ENCODE peak calls at places on chromosomes 12 and 14, in ten cellular contexts. V is lower leg skin; T is KBM-7; B is HFF-Myc; K is activated naive CD4-positive, alpha-beta T cell treated with anti-CD3 and anti-CD28 coated beads, Interleukin-2, amount 10 ng/mL, durations not matched to agents 7 days and 5 days; F is Daoy; Q is EL; I is osteoblast; U is endothelial cell; A is activated T-helper 1 cell treated with anti-CD3 and anti-CD28 coated beads, Interleukin-2, amount 50 U/mL, for 16 hours. H is an unnamed sample.

GRCh38 chr12:26461799-26462198 is 266.4 kb downstream of the SSPN start:
- DNase-seq in V (no peak), T (no peak), B (no peak), K (no peak), F (no peak), Q (no peak), I (no peak), U (no peak), A (no peak), H (no peak)

GRCh38 chr14:30496852-30497251 is 62.1 kb upstream of the G2E3 start:
- DNase-seq in V (no peak), T (no peak), B (no peak), K (no peak), F (no peak), Q (no peak), I (no peak), U (no peak), A (no peak), H (no peak)

GRCh38 chr12:23423796-23424195 is 525.7 kb downstream of the SOX5 start:
- DNase-seq in V (no peak), T (no peak), B (no peak), K (no peak), F (no peak), Q (no peak), I (no peak), U (no peak), A (no peak), H (no peak)

GRCh38 chr12:131138638-131139362 is 185.1 kb downstream of the ADGRD1 start:
- DNase-seq in V (no peak), T (no peak), B (no peak), K (no peak), F (no peak), Q (no peak), I (peak), U (no peak), A (no peak), H (no peak)

GRCh38 chr12:55707841-55708694 is at the start of gene ITGA7:
- DNase-seq in V (no peak), T (peak), B (no peak), K (peak), F (peak), Q (peak), I (peak), U (peak), A (peak), H (peak)

GRCh38 chr14:24699052-24699451 is 65.1 kb upstream of the GZMB start:
- DNase-seq in V (no peak), T (peak), B (no peak), K (no peak), F (no peak), Q (no peak), I (no peak), U (no peak), A (no peak), H (no peak)

GRCh38 chr12:26434299-26434915 is 239.0 kb downstream of the SSPN start:
- DNase-seq in V (peak), T (peak), B (peak), K (peak), F (peak), Q (peak), I (peak), U (peak), A (no peak), H (no peak)

GRCh38 chr12:82047480-82047879 is 288.3 kb upstream of the PPFIA2 start:
- DNase-seq in V (peak), T (no peak), B (no peak), K (no peak), F (no peak), Q (no peak), I (no peak), U (no peak), A (no peak), H (no peak)

GRCh38 chr12:54384591-54385041 is at the start of gene ZNF385A:
- DNase-seq in V (no peak), T (peak), B (no peak), K (no peak), F (no peak), Q (no peak), I (peak), U (no peak), A (no peak), H (no peak)

GRCh38 chr12:106288510-106289195 is 13.9 kb upstream of the TCP11L2 start:
- DNase-seq in V (peak), T (no peak), B (peak), K (no peak), F (peak), Q (peak), I (no peak), U (no peak), A (peak), H (no peak)

GRCh38 chr14:61197416-61197815 is 83.7 kb downstream of the TMEM30B start:
- DNase-seq in V (no peak), T (no peak), B (no peak), K (no peak), F (no peak), Q (no peak), I (no peak), U (no peak), A (no peak), H (no peak)

GRCh38 chr14:90621205-90621600 is 195.0 kb downstream of the TTC7B start:
- DNase-seq in V (no peak), T (no peak), B (no peak), K (no peak), F (no peak), Q (no peak), I (no peak), U (no peak), A (no peak), H (no peak)

GRCh38 chr14:104110491-104111209 is 25.1 kb downstream of the ASPG start:
- DNase-seq in V (no peak), T (no peak), B (no peak), K (peak), F (no peak), Q (no peak), I (peak), U (no peak), A (no peak), H (peak)

GRCh38 chr14:87712386-87713113 is 280.4 kb downstream of the GALC start:
- DNase-seq in V (no peak), T (no peak), B (no peak), K (no peak), F (peak), Q (no peak), I (no peak), U (no peak), A (no peak), H (no peak)

GRCh38 chr12:124833693-124834122 is 30.0 kb downstream of the SCARB1 start:
- DNase-seq in V (peak), T (no peak), B (no peak), K (no peak), F (no peak), Q (no peak), I (peak), U (no peak), A (no peak), H (no peak)

GRCh38 chr12:116360579-116361403 is 83.3 kb upstream of the MED13L start:
- DNase-seq in V (no peak), T (peak), B (no peak), K (peak), F (no peak), Q (no peak), I (no peak), U (no peak), A (no peak), H (no peak)

GRCh38 chr12:14893471-14894250 is 8.0 kb upstream of the MGP start:
- DNase-seq in V (peak), T (no peak), B (no peak), K (no peak), F (no peak), Q (no peak), I (no peak), U (no peak), A (no peak), H (no peak)

GRCh38 chr14:96136361-96136760 is 68.3 kb upstream of the BDKRB2 start:
- DNase-seq in V (no peak), T (no peak), B (peak), K (no peak), F (peak), Q (peak), I (peak), U (no peak), A (no peak), H (no peak)

GRCh38 chr14:105589161-105589925 is 63.0 kb downstream of the TMEM121 start:
- DNase-seq in V (no peak), T (no peak), B (no peak), K (no peak), F (no peak), Q (no peak), I (no peak), U (no peak), A (no peak), H (no peak)

GRCh38 chr14:85528080-85528881 is 1.7 kb upstream of the FLRT2 start:
- DNase-seq in V (peak), T (no peak), B (peak), K (no peak), F (peak), Q (peak), I (peak), U (peak), A (no peak), H (no peak)

GRCh38 chr12:64232201-64232600 is 10.1 kb upstream of the KICS2 start:
- DNase-seq in V (no peak), T (no peak), B (no peak), K (no peak), F (no peak), Q (no peak), I (peak), U (no peak), A (no peak), H (no peak)

GRCh38 chr14:64438181-64438839 is 27.0 kb upstream of the AKAP5 start:
- DNase-seq in V (no peak), T (no peak), B (peak), K (no peak), F (peak), Q (peak), I (peak), U (no peak), A (no peak), H (no peak)

GRCh38 chr12:111643428-111643826 is 42.3 kb downstream of the BRAP start:
- DNase-seq in V (no peak), T (no peak), B (no peak), K (no peak), F (no peak), Q (peak), I (peak), U (no peak), A (no peak), H (no peak)

GRCh38 chr12:49730568-49731101 is 10.7 kb upstream of the TMBIM6 start:
- DNase-seq in V (no peak), T (no peak), B (no peak), K (no peak), F (no peak), Q (no peak), I (no peak), U (no peak), A (no peak), H (no peak)

GRCh38 chr12:91980345-91980744 is 165.3 kb downstream of the BTG1 start:
- DNase-seq in V (no peak), T (no peak), B (no peak), K (no peak), F (no peak), Q (no peak), I (no peak), U (no peak), A (no peak), H (no peak)

GRCh38 chr12:14214495-14214894 is 151.0 kb upstream of the ATF7IP start:
- DNase-seq in V (no peak), T (no peak), B (no peak), K (no peak), F (no peak), Q (no peak), I (no peak), U (no peak), A (no peak), H (no peak)

GRCh38 chr12:41034686-41035085 is 153.4 kb upstream of the PDZRN4 start:
- DNase-seq in V (peak), T (no peak), B (no peak), K (no peak), F (no peak), Q (no peak), I (no peak), U (no peak), A (no peak), H (no peak)

GRCh38 chr12:49284672-49285071 is 10.3 kb upstream of the PRPH start:
- DNase-seq in V (no peak), T (no peak), B (no peak), K (no peak), F (no peak), Q (no peak), I (no peak), U (no peak), A (no peak), H (no peak)

GRCh38 chr12:53696285-53696654 is 20.4 kb upstream of the ATP5MC2 start:
- DNase-seq in V (peak), T (peak), B (peak), K (no peak), F (peak), Q (peak), I (peak), U (peak), A (no peak), H (peak)